ENCODE peak calls at places on chromosomes 5 and 9, in four cellular contexts. I is HCT116, A is T47D, C is SK-N-SH. F is an unnamed sample.

GRCh38 chr5:132662925-132663770 is 5.2 kb downstream of the IL13 start:
- DNase-seq in C (no peak), A (peak; percentile 17), I (no peak), F (peak; percentile 65)

GRCh38 chr9:35645736-35646582 is 4.8 kb downstream of the SIT1 start:
- DNase-seq in I (peak; percentile 22), A (peak; percentile 83), C (no peak), F (no peak)

GRCh38 chr9:27749838-27750237 is 176.6 kb upstream of the C9orf72 start:
- DNase-seq in I (no peak), A (no peak), C (no peak), F (no peak)

GRCh38 chr9:132548971-132549649 is 33.3 kb upstream of the BARHL1 start:
- DNase-seq in C (no peak), A (no peak), I (peak; percentile 46), F (no peak)

GRCh38 chr5:139660105-139660915 is 12.2 kb downstream of the CXXC5 start:
- DNase-seq in A (peak; percentile 95), C (peak; percentile 81), I (no peak), F (no peak)

GRCh38 chr5:78843436-78843835 is 141.7 kb downstream of the ARSB start:
- DNase-seq in A (no peak), I (no peak), C (no peak), F (no peak)

GRCh38 chr9:9921771-9922170 is 691.0 kb downstream of the PTPRD start:
- DNase-seq in C (no peak), I (no peak), A (no peak), F (no peak)

GRCh38 chr9:86200599-86201162 is 58.8 kb downstream of the C9orf153 start:
- DNase-seq in A (no peak), I (no peak), C (no peak), F (no peak)

GRCh38 chr5:132446621-132447020 is 44.0 kb downstream of the IRF1 start:
- DNase-seq in C (no peak), I (no peak), A (peak; percentile 69), F (no peak)

GRCh38 chr5:158194561-158194961 is 335.6 kb upstream of the CLINT1 start:
- DNase-seq in A (no peak), I (no peak), C (no peak), F (no peak)

GRCh38 chr9:133144887-133145466 is 18.7 kb downstream of the GBGT1 start:
- DNase-seq in I (no peak), C (no peak), A (no peak), F (no peak)

GRCh38 chr9:75896193-75896592 is 5.7 kb downstream of the PCSK5 start:
- DNase-seq in I (no peak), C (no peak), A (no peak), F (no peak)

GRCh38 chr9:137467896-137468295 is 8.8 kb upstream of the NSMF start:
- DNase-seq in C (no peak), A (no peak), I (no peak), F (no peak)

GRCh38 chr9:130632841-130633240 is 31.6 kb upstream of the PRDM12 start:
- DNase-seq in A (no peak), C (no peak), I (no peak), F (no peak)

GRCh38 chr9:129237195-129237611 is 59.1 kb upstream of the IER5L start:
- DNase-seq in I (no peak), A (no peak), C (no peak), F (peak; percentile 68)

DNA sequence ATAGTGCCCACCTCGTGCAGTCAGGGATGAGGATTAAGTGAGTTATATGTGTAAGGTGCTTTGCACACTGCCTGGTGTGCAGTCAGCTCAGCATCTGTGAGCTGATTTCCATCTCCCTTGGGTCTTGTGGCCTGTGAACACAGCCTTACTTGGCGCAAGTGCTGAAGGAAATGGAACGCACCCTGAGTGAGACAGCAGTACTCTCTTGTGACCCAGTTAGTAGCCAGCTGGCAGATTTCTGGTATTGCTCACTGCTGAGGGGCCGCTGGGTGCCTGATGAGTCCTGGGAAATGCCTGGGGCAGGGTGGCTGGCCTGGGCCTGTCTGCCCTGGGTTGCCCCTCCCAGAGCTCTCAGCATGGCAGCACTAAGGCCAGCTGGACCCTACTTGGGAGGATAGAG is 90.9 kb upstream of the BOD1 start:
- DNase-seq in A (no peak), I (no peak), C (peak; percentile 84), F (no peak)
- TF ChIP-seq JUND in A (no peak), I (no peak), C (no peak), F (no peak)

GRCh38 chr5:35247645-35248034 is 17.4 kb upstream of the PRLR start:
- DNase-seq in A (peak; percentile 51), I (no peak), C (no peak), F (no peak)
- TF ChIP-seq JUND in A (no peak), I (no peak), C (no peak), F (no peak)

GRCh38 chr9:89951671-89952070 is 346.9 kb downstream of the GADD45G start:
- DNase-seq in I (no peak), A (no peak), C (no peak), F (no peak)
- TF ChIP-seq JUND in I (no peak), A (no peak), C (no peak), F (no peak)

GRCh38 chr5:180643191-180643851 is 6.1 kb downstream of the FLT4 start:
- DNase-seq in C (peak; percentile 45), A (no peak), I (no peak), F (no peak)
- TF ChIP-seq JUND in C (no peak), A (no peak), I (no peak), F (no peak)

GRCh38 chr9:116501871-116502270 is 185.2 kb upstream of the TRIM32 start:
- DNase-seq in A (no peak), I (peak; percentile 23), C (no peak), F (no peak)
- TF ChIP-seq JUND in A (no peak), I (peak; percentile 44), C (no peak), F (no peak)

GRCh38 chr5:168031614-168032013 is 259.8 kb upstream of the WWC1 start:
- DNase-seq in I (no peak), C (no peak), A (no peak), F (no peak)
- TF ChIP-seq JUND in I (no peak), C (no peak), A (no peak), F (no peak)

DNA sequence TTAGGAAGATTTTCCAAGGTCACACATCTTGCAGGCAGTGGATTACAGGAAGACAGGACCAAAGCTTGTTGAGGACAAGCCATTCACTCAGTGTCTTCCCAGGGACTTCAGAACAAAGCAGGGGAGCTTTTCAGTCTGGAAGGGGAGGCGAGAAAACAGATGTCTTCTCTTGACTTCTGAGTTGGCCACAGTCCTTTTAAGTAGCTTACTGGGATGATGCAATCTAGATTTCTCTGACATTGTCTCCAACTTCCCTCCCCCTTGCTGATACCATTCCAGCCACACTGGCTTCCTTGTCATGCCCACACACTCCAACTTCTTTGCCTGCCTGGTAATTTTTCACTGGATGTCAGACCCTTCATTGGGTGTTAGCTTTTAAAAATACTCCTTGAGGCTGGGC is 174.2 kb upstream of the TBC1D2 start:
- DNase-seq in I (no peak), C (no peak), A (no peak), F (peak; percentile 31)
- TF ChIP-seq JUND in I (no peak), C (no peak), A (no peak), F (peak; percentile 85)

DNA sequence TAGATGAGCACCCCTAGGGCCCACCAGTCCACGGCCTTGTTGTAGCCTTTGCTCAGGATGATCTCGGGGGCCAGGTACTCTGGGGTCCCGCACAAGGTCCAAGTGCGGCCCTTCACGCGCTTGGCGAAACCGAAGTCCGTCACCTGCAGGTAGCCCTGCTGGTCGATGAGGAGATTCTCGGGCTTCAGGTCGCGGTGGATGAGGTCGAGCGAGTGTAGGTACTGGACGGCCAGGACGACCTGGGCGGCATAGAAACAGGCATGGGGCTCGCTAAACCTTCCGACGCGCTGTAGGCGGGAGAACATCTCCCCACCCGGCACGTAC is 547 bp downstream of the PRKACG start:
- DNase-seq in I (no peak), A (no peak), C (no peak), F (no peak)
- TF ChIP-seq JUND in I (no peak), A (no peak), C (no peak), F (no peak)

GRCh38 chr9:71769175-71770165 is 1.2 kb upstream of the CEMIP2 start:
- DNase-seq in C (peak; percentile 37), I (peak; percentile 75), A (peak; percentile 89), F (peak; percentile 37)
- TF ChIP-seq JUND in C (no peak), I (no peak), A (no peak), F (no peak)

F was measured in K562.